ENCODE peak calls at places on chromosomes 2 and 18, in nine cellular contexts. One of them, this sample, is unnamed.

GRCh38 chr2:206463685-206464084 is 20.4 kb downstream of the ADAM23 start:
- DNase-seq in GF-D8: no peak
- DNase-seq in CD8-positive, alpha-beta memory T cell: no peak
- DNase-seq in sciatic nerve: no peak
- DNase-seq in foreskin fibroblast: no peak
- DNase-seq in activated CD4-positive, alpha-beta T cell treated with anti-CD3 and anti-CD28 coated beads, Interleukin-2, amount 50 U/mL, for 48 hours: no peak
- DNase-seq in endodermal cell: no peak
- DNase-seq in skeletal muscle cell: no peak
- DNase-seq in activated naive CD4-positive, alpha-beta T cell: no peak
- DNase-seq in this sample: no peak

GRCh38 chr2:100741880-100742814 is 77.8 kb upstream of the NPAS2 start:
- DNase-seq in GF-D8: no peak
- DNase-seq in CD8-positive, alpha-beta memory T cell: no peak
- DNase-seq in sciatic nerve: no peak
- DNase-seq in foreskin fibroblast: peak; percentile 92
- DNase-seq in activated CD4-positive, alpha-beta T cell treated with anti-CD3 and anti-CD28 coated beads, Interleukin-2, amount 50 U/mL, for 48 hours: no peak
- DNase-seq in endodermal cell: no peak
- DNase-seq in skeletal muscle cell: peak; percentile 96
- DNase-seq in activated naive CD4-positive, alpha-beta T cell: no peak
- DNase-seq in this sample: no peak

GRCh38 chr2:217943379-217944321 is 59.1 kb downstream of the TNS1 start:
- DNase-seq in GF-D8: no peak
- DNase-seq in CD8-positive, alpha-beta memory T cell: no peak
- DNase-seq in sciatic nerve: peak; percentile 89
- DNase-seq in foreskin fibroblast: no peak
- DNase-seq in activated CD4-positive, alpha-beta T cell treated with anti-CD3 and anti-CD28 coated beads, Interleukin-2, amount 50 U/mL, for 48 hours: no peak
- DNase-seq in endodermal cell: peak; percentile 96
- DNase-seq in skeletal muscle cell: no peak
- DNase-seq in activated naive CD4-positive, alpha-beta T cell: no peak
- DNase-seq in this sample: peak; percentile 44

GRCh38 chr2:42090216-42090615 is 42.4 kb downstream of the PKDCC start:
- DNase-seq in GF-D8: no peak
- DNase-seq in CD8-positive, alpha-beta memory T cell: no peak
- DNase-seq in sciatic nerve: no peak
- DNase-seq in foreskin fibroblast: no peak
- DNase-seq in activated CD4-positive, alpha-beta T cell treated with anti-CD3 and anti-CD28 coated beads, Interleukin-2, amount 50 U/mL, for 48 hours: no peak
- DNase-seq in endodermal cell: no peak
- DNase-seq in skeletal muscle cell: no peak
- DNase-seq in activated naive CD4-positive, alpha-beta T cell: no peak
- DNase-seq in this sample: no peak

GRCh38 chr2:218418717-218419458 is at the start of gene VIL1:
- DNase-seq in GF-D8: no peak
- DNase-seq in CD8-positive, alpha-beta memory T cell: no peak
- DNase-seq in sciatic nerve: no peak
- DNase-seq in foreskin fibroblast: no peak
- DNase-seq in activated CD4-positive, alpha-beta T cell treated with anti-CD3 and anti-CD28 coated beads, Interleukin-2, amount 50 U/mL, for 48 hours: no peak
- DNase-seq in endodermal cell: peak; percentile 74
- DNase-seq in skeletal muscle cell: no peak
- DNase-seq in activated naive CD4-positive, alpha-beta T cell: no peak
- DNase-seq in this sample: no peak

GRCh38 chr2:8019934-8020333 is 661.9 kb upstream of the ID2 start:
- DNase-seq in GF-D8: no peak
- DNase-seq in CD8-positive, alpha-beta memory T cell: no peak
- DNase-seq in sciatic nerve: no peak
- DNase-seq in foreskin fibroblast: no peak
- DNase-seq in activated CD4-positive, alpha-beta T cell treated with anti-CD3 and anti-CD28 coated beads, Interleukin-2, amount 50 U/mL, for 48 hours: no peak
- DNase-seq in endodermal cell: no peak
- DNase-seq in skeletal muscle cell: no peak
- DNase-seq in activated naive CD4-positive, alpha-beta T cell: no peak
- DNase-seq in this sample: no peak

GRCh38 chr2:68088950-68089349 is 26.1 kb upstream of the C1D start:
- DNase-seq in GF-D8: no peak
- DNase-seq in CD8-positive, alpha-beta memory T cell: no peak
- DNase-seq in sciatic nerve: no peak
- DNase-seq in foreskin fibroblast: no peak
- DNase-seq in activated CD4-positive, alpha-beta T cell treated with anti-CD3 and anti-CD28 coated beads, Interleukin-2, amount 50 U/mL, for 48 hours: no peak
- DNase-seq in endodermal cell: no peak
- DNase-seq in skeletal muscle cell: no peak
- DNase-seq in activated naive CD4-positive, alpha-beta T cell: no peak
- DNase-seq in this sample: no peak

GRCh38 chr18:62784338-62784965 is 69.1 kb downstream of the PHLPP1 start:
- DNase-seq in GF-D8: peak; percentile 24
- DNase-seq in CD8-positive, alpha-beta memory T cell: no peak
- DNase-seq in sciatic nerve: no peak
- DNase-seq in foreskin fibroblast: no peak
- DNase-seq in activated CD4-positive, alpha-beta T cell treated with anti-CD3 and anti-CD28 coated beads, Interleukin-2, amount 50 U/mL, for 48 hours: no peak
- DNase-seq in endodermal cell: no peak
- DNase-seq in skeletal muscle cell: no peak
- DNase-seq in activated naive CD4-positive, alpha-beta T cell: no peak
- DNase-seq in this sample: no peak

GRCh38 chr18:22826726-22827125 is 106.4 kb upstream of the RBBP8 start:
- DNase-seq in GF-D8: peak; percentile 65
- DNase-seq in CD8-positive, alpha-beta memory T cell: no peak
- DNase-seq in sciatic nerve: no peak
- DNase-seq in foreskin fibroblast: no peak
- DNase-seq in activated CD4-positive, alpha-beta T cell treated with anti-CD3 and anti-CD28 coated beads, Interleukin-2, amount 50 U/mL, for 48 hours: no peak
- DNase-seq in endodermal cell: no peak
- DNase-seq in skeletal muscle cell: peak; percentile 53
- DNase-seq in activated naive CD4-positive, alpha-beta T cell: no peak
- DNase-seq in this sample: no peak

GRCh38 chr2:1070601-1071000 is 120.0 kb downstream of the SNTG2 start:
- DNase-seq in GF-D8: no peak
- DNase-seq in CD8-positive, alpha-beta memory T cell: no peak
- DNase-seq in sciatic nerve: no peak
- DNase-seq in foreskin fibroblast: no peak
- DNase-seq in activated CD4-positive, alpha-beta T cell treated with anti-CD3 and anti-CD28 coated beads, Interleukin-2, amount 50 U/mL, for 48 hours: no peak
- DNase-seq in endodermal cell: no peak
- DNase-seq in skeletal muscle cell: no peak
- DNase-seq in activated naive CD4-positive, alpha-beta T cell: no peak
- DNase-seq in this sample: no peak

GRCh38 chr2:112155331-112156151 is 17.4 kb downstream of the FBLN7 start:
- DNase-seq in GF-D8: peak; percentile 30
- DNase-seq in CD8-positive, alpha-beta memory T cell: no peak
- DNase-seq in sciatic nerve: peak; percentile 51
- DNase-seq in foreskin fibroblast: no peak
- DNase-seq in activated CD4-positive, alpha-beta T cell treated with anti-CD3 and anti-CD28 coated beads, Interleukin-2, amount 50 U/mL, for 48 hours: peak; percentile 46
- DNase-seq in endodermal cell: no peak
- DNase-seq in skeletal muscle cell: no peak
- DNase-seq in activated naive CD4-positive, alpha-beta T cell: no peak
- DNase-seq in this sample: peak; percentile 23

GRCh38 chr2:191593622-191594416 is 84.1 kb upstream of the NABP1 start:
- DNase-seq in GF-D8: no peak
- DNase-seq in CD8-positive, alpha-beta memory T cell: no peak
- DNase-seq in sciatic nerve: no peak
- DNase-seq in foreskin fibroblast: no peak
- DNase-seq in activated CD4-positive, alpha-beta T cell treated with anti-CD3 and anti-CD28 coated beads, Interleukin-2, amount 50 U/mL, for 48 hours: no peak
- DNase-seq in endodermal cell: no peak
- DNase-seq in skeletal muscle cell: peak; percentile 38
- DNase-seq in activated naive CD4-positive, alpha-beta T cell: no peak
- DNase-seq in this sample: no peak

GRCh38 chr2:110747522-110748488 is 15.4 kb downstream of the ACOXL start:
- DNase-seq in GF-D8: no peak
- DNase-seq in CD8-positive, alpha-beta memory T cell: no peak
- DNase-seq in sciatic nerve: no peak
- DNase-seq in foreskin fibroblast: no peak
- DNase-seq in activated CD4-positive, alpha-beta T cell treated with anti-CD3 and anti-CD28 coated beads, Interleukin-2, amount 50 U/mL, for 48 hours: no peak
- DNase-seq in endodermal cell: no peak
- DNase-seq in skeletal muscle cell: no peak
- DNase-seq in activated naive CD4-positive, alpha-beta T cell: no peak
- DNase-seq in this sample: no peak

GRCh38 chr2:18599509-18600254 is 10.3 kb upstream of the NT5C1B start:
- DNase-seq in GF-D8: no peak
- DNase-seq in CD8-positive, alpha-beta memory T cell: no peak
- DNase-seq in sciatic nerve: no peak
- DNase-seq in foreskin fibroblast: peak; percentile 92
- DNase-seq in activated CD4-positive, alpha-beta T cell treated with anti-CD3 and anti-CD28 coated beads, Interleukin-2, amount 50 U/mL, for 48 hours: no peak
- DNase-seq in endodermal cell: no peak
- DNase-seq in skeletal muscle cell: peak; percentile 13
- DNase-seq in activated naive CD4-positive, alpha-beta T cell: no peak
- DNase-seq in this sample: no peak

GRCh38 chr2:28119631-28120030 is 229.1 kb downstream of the BABAM2 start:
- DNase-seq in GF-D8: no peak
- DNase-seq in CD8-positive, alpha-beta memory T cell: no peak
- DNase-seq in sciatic nerve: no peak
- DNase-seq in foreskin fibroblast: no peak
- DNase-seq in activated CD4-positive, alpha-beta T cell treated with anti-CD3 and anti-CD28 coated beads, Interleukin-2, amount 50 U/mL, for 48 hours: no peak
- DNase-seq in endodermal cell: no peak
- DNase-seq in skeletal muscle cell: no peak
- DNase-seq in activated naive CD4-positive, alpha-beta T cell: no peak
- DNase-seq in this sample: no peak

GRCh38 chr2:198168651-198169050 is 364.3 kb downstream of the PLCL1 start:
- DNase-seq in GF-D8: no peak
- DNase-seq in CD8-positive, alpha-beta memory T cell: no peak
- DNase-seq in sciatic nerve: no peak
- DNase-seq in foreskin fibroblast: no peak
- DNase-seq in activated CD4-positive, alpha-beta T cell treated with anti-CD3 and anti-CD28 coated beads, Interleukin-2, amount 50 U/mL, for 48 hours: no peak
- DNase-seq in endodermal cell: no peak
- DNase-seq in skeletal muscle cell: no peak
- DNase-seq in activated naive CD4-positive, alpha-beta T cell: no peak
- DNase-seq in this sample: no peak

GRCh38 chr2:227163998-227164744 is at the start of the genes COL4A3 and COL4A4:
- DNase-seq in GF-D8: no peak
- DNase-seq in CD8-positive, alpha-beta memory T cell: no peak
- DNase-seq in sciatic nerve: peak; percentile 58
- DNase-seq in foreskin fibroblast: no peak
- DNase-seq in activated CD4-positive, alpha-beta T cell treated with anti-CD3 and anti-CD28 coated beads, Interleukin-2, amount 50 U/mL, for 48 hours: peak; percentile 10
- DNase-seq in endodermal cell: peak; percentile 81
- DNase-seq in skeletal muscle cell: no peak
- DNase-seq in activated naive CD4-positive, alpha-beta T cell: no peak
- DNase-seq in this sample: no peak

GRCh38 chr2:221044781-221045180 is 527.3 kb downstream of the EPHA4 start:
- DNase-seq in GF-D8: no peak
- DNase-seq in CD8-positive, alpha-beta memory T cell: no peak
- DNase-seq in sciatic nerve: no peak
- DNase-seq in foreskin fibroblast: no peak
- DNase-seq in activated CD4-positive, alpha-beta T cell treated with anti-CD3 and anti-CD28 coated beads, Interleukin-2, amount 50 U/mL, for 48 hours: no peak
- DNase-seq in endodermal cell: no peak
- DNase-seq in skeletal muscle cell: no peak
- DNase-seq in activated naive CD4-positive, alpha-beta T cell: no peak
- DNase-seq in this sample: no peak

GRCh38 chr2:146893500-146894041 is 951.3 kb upstream of the ACVR2A start:
- DNase-seq in GF-D8: no peak
- DNase-seq in CD8-positive, alpha-beta memory T cell: no peak
- DNase-seq in sciatic nerve: no peak
- DNase-seq in foreskin fibroblast: no peak
- DNase-seq in activated CD4-positive, alpha-beta T cell treated with anti-CD3 and anti-CD28 coated beads, Interleukin-2, amount 50 U/mL, for 48 hours: no peak
- DNase-seq in endodermal cell: no peak
- DNase-seq in skeletal muscle cell: peak; percentile 3
- DNase-seq in activated naive CD4-positive, alpha-beta T cell: no peak
- DNase-seq in this sample: no peak

GRCh38 chr2:241189093-241189855 is 797 bp downstream of the ANO7 start:
- DNase-seq in GF-D8: no peak
- DNase-seq in CD8-positive, alpha-beta memory T cell: no peak
- DNase-seq in sciatic nerve: no peak
- DNase-seq in foreskin fibroblast: no peak
- DNase-seq in activated CD4-positive, alpha-beta T cell treated with anti-CD3 and anti-CD28 coated beads, Interleukin-2, amount 50 U/mL, for 48 hours: no peak
- DNase-seq in endodermal cell: no peak
- DNase-seq in skeletal muscle cell: no peak
- DNase-seq in activated naive CD4-positive, alpha-beta T cell: no peak
- DNase-seq in this sample: no peak

GRCh38 chr2:204695506-204695905 is 150.2 kb downstream of the PARD3B start:
- DNase-seq in GF-D8: no peak
- DNase-seq in CD8-positive, alpha-beta memory T cell: no peak
- DNase-seq in sciatic nerve: no peak
- DNase-seq in foreskin fibroblast: no peak
- DNase-seq in activated CD4-positive, alpha-beta T cell treated with anti-CD3 and anti-CD28 coated beads, Interleukin-2, amount 50 U/mL, for 48 hours: no peak
- DNase-seq in endodermal cell: no peak
- DNase-seq in skeletal muscle cell: no peak
- DNase-seq in activated naive CD4-positive, alpha-beta T cell: no peak
- DNase-seq in this sample: no peak

GRCh38 chr2:215324811-215325210 is 13.0 kb downstream of the ATIC start:
- DNase-seq in GF-D8: no peak
- DNase-seq in CD8-positive, alpha-beta memory T cell: no peak
- DNase-seq in sciatic nerve: no peak
- DNase-seq in foreskin fibroblast: no peak
- DNase-seq in activated CD4-positive, alpha-beta T cell treated with anti-CD3 and anti-CD28 coated beads, Interleukin-2, amount 50 U/mL, for 48 hours: no peak
- DNase-seq in endodermal cell: no peak
- DNase-seq in skeletal muscle cell: no peak
- DNase-seq in activated naive CD4-positive, alpha-beta T cell: no peak
- DNase-seq in this sample: no peak

GRCh38 chr2:23900133-23900926 is 26.6 kb downstream of the ATAD2B start:
- DNase-seq in GF-D8: no peak
- DNase-seq in CD8-positive, alpha-beta memory T cell: no peak
- DNase-seq in sciatic nerve: no peak
- DNase-seq in foreskin fibroblast: peak; percentile 29
- DNase-seq in activated CD4-positive, alpha-beta T cell treated with anti-CD3 and anti-CD28 coated beads, Interleukin-2, amount 50 U/mL, for 48 hours: no peak
- DNase-seq in endodermal cell: no peak
- DNase-seq in skeletal muscle cell: no peak
- DNase-seq in activated naive CD4-positive, alpha-beta T cell: no peak
- DNase-seq in this sample: no peak

GRCh38 chr2:24515335-24515734 is 24.3 kb downstream of the NCOA1 start:
- DNase-seq in GF-D8: no peak
- DNase-seq in CD8-positive, alpha-beta memory T cell: no peak
- DNase-seq in sciatic nerve: no peak
- DNase-seq in foreskin fibroblast: no peak
- DNase-seq in activated CD4-positive, alpha-beta T cell treated with anti-CD3 and anti-CD28 coated beads, Interleukin-2, amount 50 U/mL, for 48 hours: no peak
- DNase-seq in endodermal cell: no peak
- DNase-seq in skeletal muscle cell: no peak
- DNase-seq in activated naive CD4-positive, alpha-beta T cell: no peak
- DNase-seq in this sample: no peak